ENCODE peak calls at places on chromosomes 7 and 10, in nine cellular contexts. Z, W, E, H, B, X, R, O and P are unnamed samples.

GRCh38 chr10:113788604-113789083 is 37.2 kb downstream of the PLEKHS1 start:
- DNase-seq in X (peak), Z (peak), O (peak), E (no peak), H (no peak), B (peak), W (peak), R (peak), P (peak)

GRCh38 chr7:41873781-41874180 is 170.9 kb upstream of the INHBA start:
- DNase-seq in R (no peak), Z (no peak), W (no peak), E (no peak), B (no peak), H (no peak), X (no peak), O (no peak), P (peak)

GRCh38 chr10:129755075-129756020 is 208.7 kb downstream of the EBF3 start:
- DNase-seq in E (no peak), W (no peak), O (no peak), Z (no peak), R (no peak), X (no peak), H (peak), B (peak), P (no peak)

GRCh38 chr10:60677541-60678129 is 100.6 kb upstream of the CDK1 start:
- DNase-seq in X (no peak), O (no peak), E (peak), R (no peak), H (no peak), Z (no peak), B (no peak), W (no peak), P (no peak)

GRCh38 chr7:145168427-145168826 is 332.6 kb upstream of the TPK1 start:
- DNase-seq in H (no peak), O (no peak), W (no peak), B (no peak), R (no peak), Z (no peak), X (no peak), E (no peak), P (no peak)

GRCh38 chr7:71868797-71869196 is 543.3 kb downstream of the CALN1 start:
- DNase-seq in H (no peak), W (peak), O (no peak), E (no peak), R (no peak), B (no peak), Z (no peak), X (peak), P (peak)

GRCh38 chr7:158160199-158160598 is 427.4 kb downstream of the PTPRN2 start:
- DNase-seq in Z (no peak), X (no peak), B (no peak), W (no peak), E (no peak), O (no peak), R (no peak), H (no peak), P (no peak)

GRCh38 chr7:157476654-157477549 is 140.1 kb downstream of the DNAJB6 start:
- DNase-seq in H (no peak), R (no peak), O (no peak), Z (no peak), E (no peak), W (no peak), B (peak), X (no peak), P (no peak)

GRCh38 chr7:156665101-156665500 is 24.5 kb downstream of the RNF32 start:
- DNase-seq in E (peak), O (no peak), Z (no peak), R (no peak), X (no peak), B (no peak), W (no peak), H (no peak), P (no peak)

GRCh38 chr10:34181545-34182300 is 633.4 kb downstream of the PARD3 start:
- DNase-seq in B (no peak), W (no peak), H (no peak), X (peak), R (no peak), O (peak), Z (no peak), E (peak), P (peak)

GRCh38 chr10:76185476-76186255 is 754.2 kb downstream of the LRMDA start:
- DNase-seq in R (no peak), E (no peak), O (no peak), X (no peak), Z (no peak), W (no peak), B (no peak), H (no peak), P (no peak)

GRCh38 chr7:55533050-55533728 is 39.1 kb downstream of the VOPP1 start:
- DNase-seq in B (no peak), H (no peak), R (peak), O (no peak), W (peak), E (no peak), X (no peak), Z (no peak), P (peak)

GRCh38 chr7:35246819-35247218 is 7.1 kb downstream of the TBX20 start:
- DNase-seq in E (no peak), W (no peak), H (no peak), R (no peak), B (no peak), X (no peak), Z (no peak), O (no peak), P (no peak)
- H3K4me3 ChIP-seq in E (no peak), W (no peak), H (no peak), R (no peak), B (no peak), X (no peak), Z (no peak), O (no peak), P (no peak)

DNA sequence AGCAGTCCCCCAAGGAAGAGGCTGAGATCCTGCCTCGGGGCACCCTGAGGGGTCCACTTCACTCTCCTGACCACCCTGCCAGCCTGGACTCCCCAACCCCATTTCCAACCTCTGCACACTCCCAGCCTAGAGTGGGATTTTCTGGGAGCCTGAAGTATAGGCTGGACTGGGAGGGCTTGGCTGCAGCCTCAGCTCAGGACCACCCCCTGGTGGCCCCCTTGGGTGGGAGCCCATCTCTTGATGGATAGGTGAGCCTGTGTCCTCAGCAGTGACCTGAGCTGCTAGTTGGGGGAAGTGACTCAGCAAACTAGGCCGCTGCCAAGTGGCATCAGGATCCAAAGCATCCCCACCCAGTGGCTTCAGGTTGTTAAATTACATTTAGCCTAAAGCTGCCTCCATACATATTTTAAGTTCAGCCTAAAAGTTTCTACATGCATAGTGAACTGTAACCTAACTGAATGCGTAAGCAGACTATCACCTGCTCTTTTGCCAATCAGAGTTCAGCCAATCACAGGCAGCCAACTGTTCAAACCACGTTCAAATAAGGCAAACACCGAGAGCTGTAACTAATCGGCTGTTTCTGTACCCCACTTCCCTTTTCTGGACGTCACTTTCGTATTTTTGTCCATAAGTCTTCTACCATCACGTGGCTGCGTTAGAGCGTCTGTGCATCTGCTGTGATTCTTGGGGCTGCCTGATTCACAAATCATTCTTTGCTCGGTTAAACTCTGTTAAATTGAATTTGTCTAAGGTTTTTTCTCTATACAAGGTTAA is 144.0 kb downstream of the PLPP4 start:
- DNase-seq in H (no peak), X (no peak), E (peak), O (no peak), W (no peak), Z (no peak), B (no peak), R (peak), P (no peak)
- TF ChIP-seq CTCF in H (no peak), X (no peak), E (peak), O (no peak), W (no peak), Z (no peak), B (no peak), R (peak), P (no peak)

GRCh38 chr7:76315372-76315771 is 12.9 kb downstream of the HSPB1 start:
- DNase-seq in Z (peak), H (no peak), R (no peak), B (no peak), O (no peak), E (no peak), X (no peak), W (no peak), P (no peak)

GRCh38 chr7:76316984-76317781 is 14.7 kb downstream of the HSPB1 start:
- DNase-seq in W (no peak), E (no peak), X (no peak), R (no peak), Z (no peak), H (no peak), O (no peak), B (no peak), P (no peak)

GRCh38 chr7:76317782-76318487 is 15.5 kb downstream of the HSPB1 start:
- DNase-seq in H (peak), W (peak), Z (peak), O (peak), E (peak), R (peak), B (peak), X (peak), P (peak)

GRCh38 chr7:76314042-76314721 is 11.7 kb downstream of the HSPB1 start:
- DNase-seq in Z (peak), W (peak), H (peak), E (peak), R (peak), B (peak), O (peak), X (peak), P (peak)

DNA sequence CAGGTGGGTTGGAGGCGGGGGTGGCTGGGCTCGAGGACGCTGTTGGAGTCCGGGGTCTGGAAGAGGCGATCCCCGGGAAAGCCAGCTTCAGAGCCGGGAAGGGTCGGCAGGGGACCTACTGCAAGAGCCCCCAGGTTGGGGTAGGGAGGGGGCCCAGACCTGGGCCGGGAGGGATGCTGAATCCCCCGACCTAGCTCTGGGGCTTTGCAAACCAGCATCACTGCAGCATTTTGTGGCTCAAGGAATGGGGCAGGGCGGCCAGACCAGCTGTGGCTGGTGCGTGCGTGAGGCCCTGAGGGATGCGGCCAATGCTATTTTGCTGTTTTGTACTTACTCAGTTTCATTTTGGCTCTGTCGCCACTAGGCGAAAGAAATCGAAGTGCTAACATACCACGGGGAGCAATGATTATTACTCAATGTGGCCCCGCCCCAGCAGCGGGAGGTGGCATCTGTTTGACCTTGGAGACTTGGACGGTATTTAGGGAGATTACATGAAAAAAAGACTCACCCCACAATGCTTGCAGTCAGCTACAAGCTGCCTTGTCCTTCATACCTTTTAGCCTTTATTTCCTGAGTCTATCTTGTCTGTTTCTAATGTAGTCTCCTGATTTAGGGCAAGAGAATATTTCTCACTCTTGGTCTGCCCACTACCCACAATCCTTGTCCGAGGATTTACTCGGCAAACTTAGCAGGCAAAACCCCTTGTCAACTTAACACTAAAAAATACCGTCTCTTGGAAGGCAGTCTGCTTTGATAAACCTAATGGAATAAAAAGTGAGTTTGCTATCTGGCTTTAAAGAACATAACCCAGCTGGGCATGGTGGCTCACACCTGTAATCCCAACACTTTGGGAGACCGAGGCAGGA is 16.2 kb downstream of the HSPB1 start:
- DNase-seq in R (peak), Z (peak), B (peak), X (peak), E (peak), O (peak), H (no peak), W (peak), P (peak)
- H3K4me3 ChIP-seq in R (peak), Z (peak), B (peak), X (peak), E (peak), O (peak), H (peak), W (peak), P (peak)

GRCh38 chr10:78367012-78367411 is 333.3 kb downstream of the RPS24 start:
- DNase-seq in H (no peak), Z (no peak), O (no peak), R (no peak), X (no peak), B (peak), E (no peak), W (no peak), P (no peak)
- TF ChIP-seq CTCF in H (no peak), Z (no peak), O (no peak), R (no peak), X (no peak), B (no peak), E (no peak), W (no peak), P (no peak)

GRCh38 chr7:107506683-107507339 is 37.0 kb downstream of the GPR22 start:
- DNase-seq in R (no peak), O (no peak), E (no peak), X (no peak), W (peak), Z (peak), B (no peak), H (no peak), P (peak)
- H3K4me3 ChIP-seq in R (no peak), O (no peak), E (no peak), X (no peak), W (no peak), Z (no peak), B (no peak), H (no peak), P (no peak)

DNA sequence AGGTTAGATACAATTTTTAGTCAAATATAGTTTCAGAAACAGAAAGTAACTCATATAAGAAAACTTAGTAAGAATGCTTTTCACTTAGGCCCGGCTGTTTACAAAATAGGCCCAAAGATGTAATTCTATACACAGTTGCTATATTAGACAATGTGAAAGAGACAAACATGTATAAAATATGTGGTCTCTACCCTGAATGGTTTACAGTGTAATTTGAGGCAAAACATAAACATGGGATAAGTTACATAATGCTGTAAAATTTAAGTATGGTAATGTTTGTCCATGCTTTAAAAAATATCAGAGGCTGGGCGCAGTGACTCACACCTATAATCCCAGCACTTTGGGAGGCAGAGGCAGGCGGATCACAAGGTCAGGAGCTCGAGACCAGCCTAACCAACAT is 18.7 kb downstream of the KRIT1 start:
- DNase-seq in H (no peak), Z (no peak), R (no peak), B (no peak), O (peak), X (no peak), W (no peak), E (no peak), P (no peak)
- TF ChIP-seq CTCF in H (no peak), Z (no peak), R (no peak), B (no peak), O (no peak), X (no peak), W (no peak), E (no peak), P (no peak)

DNA sequence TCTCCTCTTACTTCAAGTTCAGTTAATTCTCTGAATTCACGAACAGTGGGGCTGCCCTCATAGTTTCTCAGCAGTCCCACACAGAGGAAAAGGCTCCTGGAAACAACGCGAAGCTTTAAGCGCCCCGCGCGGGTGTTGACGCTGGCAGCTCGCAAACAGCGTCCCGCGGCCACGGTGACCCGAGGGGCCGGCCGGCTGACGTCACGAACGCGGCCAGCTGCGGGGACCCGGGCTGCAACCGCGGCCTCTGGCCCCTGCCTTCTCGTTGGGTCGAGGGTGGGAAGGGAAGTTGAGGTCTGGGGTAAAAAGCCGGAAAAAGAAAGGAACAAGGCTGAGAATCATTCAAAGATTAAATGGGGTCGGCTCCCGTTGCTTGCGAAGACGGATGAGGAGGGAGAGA is 7.2 kb upstream of the FEZF1 start:
- DNase-seq in R (no peak), E (peak), H (no peak), B (no peak), X (no peak), W (no peak), Z (no peak), O (no peak), P (no peak)
- H3K4me3 ChIP-seq in R (no peak), E (peak), H (no peak), B (no peak), X (no peak), W (no peak), Z (no peak), O (no peak), P (no peak)

GRCh38 chr10:69333205-69333604 is 54.9 kb downstream of the HK1 start:
- DNase-seq in B (peak), W (no peak), Z (no peak), E (peak), O (no peak), H (no peak), R (no peak), X (no peak), P (no peak)
- TF ChIP-seq CTCF in B (peak), W (no peak), Z (peak), E (peak), O (peak), H (no peak), R (no peak), X (no peak), P (no peak)

GRCh38 chr10:45652511-45652910 is 20.1 kb downstream of the ZFAND4 start:
- DNase-seq in W (no peak), E (peak), X (no peak), Z (no peak), O (no peak), B (no peak), R (no peak), H (no peak), P (no peak)

GRCh38 chr10:45653454-45653853 is 19.1 kb downstream of the ZFAND4 start:
- DNase-seq in E (no peak), O (no peak), W (no peak), X (no peak), R (no peak), Z (no peak), B (no peak), H (no peak), P (no peak)

GRCh38 chr10:45657033-45657926 is 15.3 kb downstream of the ZFAND4 start:
- DNase-seq in E (no peak), Z (no peak), O (no peak), H (no peak), B (no peak), X (no peak), W (no peak), R (no peak), P (no peak)

GRCh38 chr10:45660876-45661411 is 11.6 kb downstream of the ZFAND4 start:
- DNase-seq in O (no peak), Z (no peak), H (no peak), B (no peak), E (peak), R (no peak), W (no peak), X (no peak), P (no peak)

GRCh38 chr10:45655219-45655618 is 17.4 kb downstream of the ZFAND4 start:
- DNase-seq in R (no peak), B (no peak), O (no peak), Z (no peak), E (no peak), X (no peak), H (no peak), W (no peak), P (no peak)
- H3K4me3 ChIP-seq in R (no peak), B (no peak), O (no peak), Z (no peak), E (no peak), X (no peak), H (no peak), W (no peak), P (no peak)